ENCODE peak calls at places on chromosome X, in six cellular contexts. D is suprapubic skin, U is esophagus squamous epithelium, P is H1, F is body of pancreas, J is adrenal gland. Y is an unnamed sample.

GRCh38 chrX:93319604-93320003 is 353.8 kb downstream of the NAP1L3 start:
- DNase-seq in D (no peak), F (no peak), U (no peak), P (peak), J (no peak), Y (no peak)

GRCh38 chrX:39815621-39816020 is 282.1 kb downstream of the BCOR start:
- DNase-seq in J (no peak), P (no peak), U (no peak), D (no peak), F (no peak), Y (no peak)

GRCh38 chrX:105331244-105331643 is 110.8 kb upstream of the TEX13A start:
- DNase-seq in J (no peak), U (no peak), D (no peak), P (no peak), F (no peak), Y (no peak)

GRCh38 chrX:22803353-22803752 is 196.4 kb upstream of the DDX53 start:
- DNase-seq in D (no peak), J (no peak), F (no peak), U (no peak), P (no peak), Y (no peak)

GRCh38 chrX:73851014-73852009 is 288.3 kb downstream of the CHIC1 start:
- DNase-seq in J (peak), P (no peak), U (peak), D (no peak), F (no peak), Y (peak)

GRCh38 chrX:45709381-45709780 is 508.7 kb upstream of the DIPK2B start:
- DNase-seq in D (no peak), F (no peak), U (no peak), J (no peak), P (no peak), Y (no peak)

GRCh38 chrX:39859991-39860861 is 237.5 kb downstream of the BCOR start:
- DNase-seq in J (peak), D (no peak), P (peak), F (no peak), U (no peak), Y (peak)

GRCh38 chrX:80022363-80023031 is 7.9 kb downstream of the TBX22 start:
- DNase-seq in F (no peak), P (no peak), U (no peak), J (no peak), D (no peak), Y (no peak)

GRCh38 chrX:127577884-127578283 is 474.3 kb downstream of the ACTRT1 start:
- DNase-seq in F (no peak), U (no peak), J (no peak), D (no peak), P (no peak), Y (no peak)

GRCh38 chrX:13647709-13648212 is 5.2 kb upstream of the TCEANC start:
- DNase-seq in D (no peak), J (peak), F (peak), U (peak), P (no peak), Y (no peak)

GRCh38 chrX:16822723-16823122 is 36.5 kb downstream of the TXLNG start:
- DNase-seq in F (no peak), P (no peak), U (no peak), D (no peak), J (no peak), Y (no peak)

GRCh38 chrX:49192722-49193328 is 6.7 kb upstream of the PRICKLE3 start:
- DNase-seq in D (no peak), F (peak), U (no peak), J (no peak), P (no peak), Y (no peak)

GRCh38 chrX:103637604-103638338 is 9.0 kb downstream of the TCEAL1 start:
- DNase-seq in U (no peak), D (no peak), F (no peak), P (no peak), J (no peak), Y (no peak)

GRCh38 chrX:123648028-123648810 is 84.6 kb downstream of the THOC2 start:
- DNase-seq in U (no peak), F (peak), J (no peak), P (peak), D (no peak), Y (no peak)

GRCh38 chrX:10756365-10756915 is 136.1 kb upstream of the MID1 start:
- DNase-seq in J (peak), D (no peak), U (no peak), P (no peak), F (peak), Y (no peak)

GRCh38 chrX:74383611-74384010 is 37.7 kb upstream of the SLC16A2 start:
- DNase-seq in U (no peak), J (peak), D (no peak), F (peak), P (no peak), Y (no peak)

GRCh38 chrX:132015875-132016274 is 7.2 kb upstream of the STK26 start:
- DNase-seq in D (no peak), F (no peak), J (no peak), P (no peak), U (no peak), Y (no peak)

GRCh38 chrX:49993661-49994060 is 71.3 kb downstream of the CLCN5 start:
- DNase-seq in D (no peak), F (no peak), P (no peak), J (no peak), U (no peak), Y (no peak)

GRCh38 chrX:77442728-77443127 is 4.5 kb upstream of the FGF16 start:
- DNase-seq in F (no peak), D (no peak), P (no peak), U (no peak), J (peak), Y (no peak)

GRCh38 chrX:15349046-15349445 is 13.7 kb upstream of the PIGA start:
- DNase-seq in J (peak), D (no peak), F (peak), P (no peak), U (no peak), Y (no peak)

GRCh38 chrX:64570204-64570603 is 175.0 kb upstream of the MTMR8 start:
- DNase-seq in U (no peak), J (no peak), F (no peak), P (no peak), D (no peak), Y (no peak)

GRCh38 chrX:8879750-8880149 is 78.6 kb upstream of the FAM9A start:
- DNase-seq in P (no peak), U (no peak), D (no peak), J (peak), F (peak), Y (no peak)

GRCh38 chrX:3713225-3713936 is at the start of gene PRKX:
- DNase-seq in J (peak), F (peak), P (no peak), D (no peak), U (peak), Y (peak)
- TF ChIP-seq POLR2A in J (no peak), F (peak), P (peak), D (peak), U (no peak), Y (peak)

GRCh38 chrX:139530550-139530949 is at the start of gene F9:
- DNase-seq in F (no peak), P (no peak), U (no peak), J (no peak), D (no peak), Y (no peak)
- TF ChIP-seq POLR2A in F (no peak), P (no peak), U (no peak), J (no peak), D (no peak), Y (no peak)

GRCh38 chrX:119852410-119853353 is at the start of gene UPF3B:
- DNase-seq in J (peak), D (peak), U (peak), P (peak), F (peak), Y (peak)
- TF ChIP-seq POLR2A in J (peak), D (no peak), U (peak), P (peak), F (peak), Y (peak)

GRCh38 chrX:155070975-155071693 is at the start of the genes BRCC3, CMC4 and MTCP1:
- DNase-seq in P (peak), F (peak), J (peak), D (peak), U (peak), Y (peak)
- TF ChIP-seq POLR2A in P (peak), F (peak), J (peak), D (peak), U (peak), Y (peak)

Y was measured in GM12878.